ENCODE peak calls at places on chromosomes 5 and 9, in nine cellular contexts. One of them, this sample, is unnamed.

GRCh38 chr5:139648205-139649081 is at the start of gene CXXC5:
- DNase-seq in AG20443: peak
- DNase-seq in left kidney: peak
- DNase-seq in Ammon's horn: peak
- DNase-seq in lung: peak
- DNase-seq in HTR-8/SVneo: peak
- DNase-seq in stimulated activated CD8-positive, alpha-beta memory T cell treated with anti-CD3 and anti-CD28 coated beads, Interleukin-12 subunit alpha, Interleukin-12 subunit beta, amount 100 ng/mL, for 1 hour: no peak
- DNase-seq in NCI-H1436 treated with DMSO at 0.1 percent for 48 hours: peak
- DNase-seq in COLO829: no peak
- DNase-seq in this sample: no peak

GRCh38 chr9:77909306-77909705 is 122.3 kb downstream of the GNAQ start:
- DNase-seq in AG20443: no peak
- DNase-seq in left kidney: no peak
- DNase-seq in Ammon's horn: no peak
- DNase-seq in lung: no peak
- DNase-seq in HTR-8/SVneo: no peak
- DNase-seq in stimulated activated CD8-positive, alpha-beta memory T cell treated with anti-CD3 and anti-CD28 coated beads, Interleukin-12 subunit alpha, Interleukin-12 subunit beta, amount 100 ng/mL, for 1 hour: no peak
- DNase-seq in NCI-H1436 treated with DMSO at 0.1 percent for 48 hours: no peak
- DNase-seq in COLO829: no peak
- DNase-seq in this sample: no peak

GRCh38 chr9:20442461-20443319 is 179.6 kb downstream of the MLLT3 start:
- DNase-seq in AG20443: no peak
- DNase-seq in left kidney: no peak
- DNase-seq in Ammon's horn: peak
- DNase-seq in lung: no peak
- DNase-seq in HTR-8/SVneo: no peak
- DNase-seq in stimulated activated CD8-positive, alpha-beta memory T cell treated with anti-CD3 and anti-CD28 coated beads, Interleukin-12 subunit alpha, Interleukin-12 subunit beta, amount 100 ng/mL, for 1 hour: no peak
- DNase-seq in NCI-H1436 treated with DMSO at 0.1 percent for 48 hours: no peak
- DNase-seq in COLO829: no peak
- DNase-seq in this sample: no peak

GRCh38 chr5:177005619-177006264 is 837 bp downstream of the UIMC1 start:
- DNase-seq in AG20443: peak
- DNase-seq in left kidney: peak
- DNase-seq in Ammon's horn: peak
- DNase-seq in lung: peak
- DNase-seq in HTR-8/SVneo: no peak
- DNase-seq in stimulated activated CD8-positive, alpha-beta memory T cell treated with anti-CD3 and anti-CD28 coated beads, Interleukin-12 subunit alpha, Interleukin-12 subunit beta, amount 100 ng/mL, for 1 hour: peak
- DNase-seq in NCI-H1436 treated with DMSO at 0.1 percent for 48 hours: no peak
- DNase-seq in COLO829: no peak
- DNase-seq in this sample: no peak

GRCh38 chr5:84642795-84643194 is 258.1 kb upstream of the EDIL3 start:
- DNase-seq in AG20443: no peak
- DNase-seq in left kidney: no peak
- DNase-seq in Ammon's horn: no peak
- DNase-seq in lung: no peak
- DNase-seq in HTR-8/SVneo: no peak
- DNase-seq in stimulated activated CD8-positive, alpha-beta memory T cell treated with anti-CD3 and anti-CD28 coated beads, Interleukin-12 subunit alpha, Interleukin-12 subunit beta, amount 100 ng/mL, for 1 hour: no peak
- DNase-seq in NCI-H1436 treated with DMSO at 0.1 percent for 48 hours: no peak
- DNase-seq in COLO829: no peak
- DNase-seq in this sample: no peak

GRCh38 chr5:91281409-91281808 is 101.7 kb downstream of the ARRDC3 start:
- DNase-seq in AG20443: peak
- DNase-seq in left kidney: peak
- DNase-seq in Ammon's horn: no peak
- DNase-seq in lung: no peak
- DNase-seq in HTR-8/SVneo: peak
- DNase-seq in stimulated activated CD8-positive, alpha-beta memory T cell treated with anti-CD3 and anti-CD28 coated beads, Interleukin-12 subunit alpha, Interleukin-12 subunit beta, amount 100 ng/mL, for 1 hour: no peak
- DNase-seq in NCI-H1436 treated with DMSO at 0.1 percent for 48 hours: no peak
- DNase-seq in COLO829: no peak
- DNase-seq in this sample: no peak

GRCh38 chr5:139651863-139652787 is 4.0 kb downstream of the CXXC5 start:
- DNase-seq in AG20443: peak
- DNase-seq in left kidney: peak
- DNase-seq in Ammon's horn: peak
- DNase-seq in lung: peak
- DNase-seq in HTR-8/SVneo: peak
- DNase-seq in stimulated activated CD8-positive, alpha-beta memory T cell treated with anti-CD3 and anti-CD28 coated beads, Interleukin-12 subunit alpha, Interleukin-12 subunit beta, amount 100 ng/mL, for 1 hour: peak
- DNase-seq in NCI-H1436 treated with DMSO at 0.1 percent for 48 hours: peak
- DNase-seq in COLO829: peak
- DNase-seq in this sample: peak

GRCh38 chr9:22036866-22037626 is 27.9 kb upstream of the CDKN2B start:
- DNase-seq in AG20443: no peak
- DNase-seq in left kidney: no peak
- DNase-seq in Ammon's horn: no peak
- DNase-seq in lung: no peak
- DNase-seq in HTR-8/SVneo: no peak
- DNase-seq in stimulated activated CD8-positive, alpha-beta memory T cell treated with anti-CD3 and anti-CD28 coated beads, Interleukin-12 subunit alpha, Interleukin-12 subunit beta, amount 100 ng/mL, for 1 hour: no peak
- DNase-seq in NCI-H1436 treated with DMSO at 0.1 percent for 48 hours: no peak
- DNase-seq in COLO829: no peak
- DNase-seq in this sample: no peak

GRCh38 chr5:128101676-128102075 is 18.1 kb downstream of the SLC12A2 start:
- DNase-seq in AG20443: peak
- DNase-seq in left kidney: no peak
- DNase-seq in Ammon's horn: no peak
- DNase-seq in lung: no peak
- DNase-seq in HTR-8/SVneo: no peak
- DNase-seq in stimulated activated CD8-positive, alpha-beta memory T cell treated with anti-CD3 and anti-CD28 coated beads, Interleukin-12 subunit alpha, Interleukin-12 subunit beta, amount 100 ng/mL, for 1 hour: no peak
- DNase-seq in NCI-H1436 treated with DMSO at 0.1 percent for 48 hours: no peak
- DNase-seq in COLO829: no peak
- DNase-seq in this sample: no peak

GRCh38 chr9:133075925-133076324 is 14.1 kb downstream of the CEL start:
- DNase-seq in AG20443: peak
- DNase-seq in left kidney: peak
- DNase-seq in Ammon's horn: no peak
- DNase-seq in lung: no peak
- DNase-seq in HTR-8/SVneo: peak
- DNase-seq in stimulated activated CD8-positive, alpha-beta memory T cell treated with anti-CD3 and anti-CD28 coated beads, Interleukin-12 subunit alpha, Interleukin-12 subunit beta, amount 100 ng/mL, for 1 hour: no peak
- DNase-seq in NCI-H1436 treated with DMSO at 0.1 percent for 48 hours: no peak
- DNase-seq in COLO829: no peak
- DNase-seq in this sample: no peak

GRCh38 chr9:126752376-126752775 is 52.5 kb upstream of the ZBTB43 start:
- DNase-seq in AG20443: no peak
- DNase-seq in left kidney: no peak
- DNase-seq in Ammon's horn: no peak
- DNase-seq in lung: no peak
- DNase-seq in HTR-8/SVneo: no peak
- DNase-seq in stimulated activated CD8-positive, alpha-beta memory T cell treated with anti-CD3 and anti-CD28 coated beads, Interleukin-12 subunit alpha, Interleukin-12 subunit beta, amount 100 ng/mL, for 1 hour: no peak
- DNase-seq in NCI-H1436 treated with DMSO at 0.1 percent for 48 hours: no peak
- DNase-seq in COLO829: no peak
- DNase-seq in this sample: peak

GRCh38 chr5:144202072-144202471 is 31.4 kb downstream of the KCTD16 start:
- DNase-seq in AG20443: no peak
- DNase-seq in left kidney: no peak
- DNase-seq in Ammon's horn: peak
- DNase-seq in lung: no peak
- DNase-seq in HTR-8/SVneo: no peak
- DNase-seq in stimulated activated CD8-positive, alpha-beta memory T cell treated with anti-CD3 and anti-CD28 coated beads, Interleukin-12 subunit alpha, Interleukin-12 subunit beta, amount 100 ng/mL, for 1 hour: no peak
- DNase-seq in NCI-H1436 treated with DMSO at 0.1 percent for 48 hours: no peak
- DNase-seq in COLO829: no peak
- DNase-seq in this sample: no peak

GRCh38 chr9:83570359-83570758 is 32.2 kb upstream of the FRMD3 start:
- DNase-seq in AG20443: no peak
- DNase-seq in left kidney: no peak
- DNase-seq in Ammon's horn: no peak
- DNase-seq in lung: no peak
- DNase-seq in HTR-8/SVneo: no peak
- DNase-seq in stimulated activated CD8-positive, alpha-beta memory T cell treated with anti-CD3 and anti-CD28 coated beads, Interleukin-12 subunit alpha, Interleukin-12 subunit beta, amount 100 ng/mL, for 1 hour: no peak
- DNase-seq in NCI-H1436 treated with DMSO at 0.1 percent for 48 hours: no peak
- DNase-seq in COLO829: no peak
- DNase-seq in this sample: no peak

GRCh38 chr5:75341934-75342333 is 4.9 kb downstream of the HMGCR start:
- DNase-seq in AG20443: no peak
- DNase-seq in left kidney: no peak
- DNase-seq in Ammon's horn: no peak
- DNase-seq in lung: no peak
- DNase-seq in HTR-8/SVneo: no peak
- DNase-seq in stimulated activated CD8-positive, alpha-beta memory T cell treated with anti-CD3 and anti-CD28 coated beads, Interleukin-12 subunit alpha, Interleukin-12 subunit beta, amount 100 ng/mL, for 1 hour: no peak
- DNase-seq in NCI-H1436 treated with DMSO at 0.1 percent for 48 hours: no peak
- DNase-seq in COLO829: no peak
- DNase-seq in this sample: no peak

GRCh38 chr5:16493261-16493660 is 27.7 kb upstream of the ZNF622 start:
- DNase-seq in AG20443: no peak
- DNase-seq in left kidney: no peak
- DNase-seq in Ammon's horn: no peak
- DNase-seq in lung: no peak
- DNase-seq in HTR-8/SVneo: no peak
- DNase-seq in stimulated activated CD8-positive, alpha-beta memory T cell treated with anti-CD3 and anti-CD28 coated beads, Interleukin-12 subunit alpha, Interleukin-12 subunit beta, amount 100 ng/mL, for 1 hour: no peak
- DNase-seq in NCI-H1436 treated with DMSO at 0.1 percent for 48 hours: no peak
- DNase-seq in COLO829: peak
- DNase-seq in this sample: no peak

GRCh38 chr5:100519075-100519474 is 16.1 kb upstream of the FAM174A start:
- DNase-seq in AG20443: no peak
- DNase-seq in left kidney: no peak
- DNase-seq in Ammon's horn: no peak
- DNase-seq in lung: no peak
- DNase-seq in HTR-8/SVneo: no peak
- DNase-seq in stimulated activated CD8-positive, alpha-beta memory T cell treated with anti-CD3 and anti-CD28 coated beads, Interleukin-12 subunit alpha, Interleukin-12 subunit beta, amount 100 ng/mL, for 1 hour: no peak
- DNase-seq in NCI-H1436 treated with DMSO at 0.1 percent for 48 hours: no peak
- DNase-seq in COLO829: no peak
- DNase-seq in this sample: no peak

GRCh38 chr9:137582286-137582860 is 3.6 kb upstream of the DPH7 start:
- DNase-seq in AG20443: no peak
- DNase-seq in left kidney: peak
- DNase-seq in Ammon's horn: no peak
- DNase-seq in lung: no peak
- DNase-seq in HTR-8/SVneo: no peak
- DNase-seq in stimulated activated CD8-positive, alpha-beta memory T cell treated with anti-CD3 and anti-CD28 coated beads, Interleukin-12 subunit alpha, Interleukin-12 subunit beta, amount 100 ng/mL, for 1 hour: no peak
- DNase-seq in NCI-H1436 treated with DMSO at 0.1 percent for 48 hours: no peak
- DNase-seq in COLO829: no peak
- DNase-seq in this sample: no peak

GRCh38 chr5:158466196-158466595 is 607.3 kb upstream of the CLINT1 start:
- DNase-seq in AG20443: no peak
- DNase-seq in left kidney: no peak
- DNase-seq in Ammon's horn: peak
- DNase-seq in lung: no peak
- DNase-seq in HTR-8/SVneo: no peak
- DNase-seq in stimulated activated CD8-positive, alpha-beta memory T cell treated with anti-CD3 and anti-CD28 coated beads, Interleukin-12 subunit alpha, Interleukin-12 subunit beta, amount 100 ng/mL, for 1 hour: no peak
- DNase-seq in NCI-H1436 treated with DMSO at 0.1 percent for 48 hours: no peak
- DNase-seq in COLO829: no peak
- DNase-seq in this sample: no peak

GRCh38 chr5:142886211-142886610 is 116.0 kb downstream of the ARHGAP26 start:
- DNase-seq in AG20443: no peak
- DNase-seq in left kidney: no peak
- DNase-seq in Ammon's horn: no peak
- DNase-seq in lung: no peak
- DNase-seq in HTR-8/SVneo: no peak
- DNase-seq in stimulated activated CD8-positive, alpha-beta memory T cell treated with anti-CD3 and anti-CD28 coated beads, Interleukin-12 subunit alpha, Interleukin-12 subunit beta, amount 100 ng/mL, for 1 hour: no peak
- DNase-seq in NCI-H1436 treated with DMSO at 0.1 percent for 48 hours: no peak
- DNase-seq in COLO829: no peak
- DNase-seq in this sample: no peak

GRCh38 chr5:113489299-113489698 is 1.0 kb upstream of the MCC start:
- DNase-seq in AG20443: peak
- DNase-seq in left kidney: no peak
- DNase-seq in Ammon's horn: no peak
- DNase-seq in lung: peak
- DNase-seq in HTR-8/SVneo: peak
- DNase-seq in stimulated activated CD8-positive, alpha-beta memory T cell treated with anti-CD3 and anti-CD28 coated beads, Interleukin-12 subunit alpha, Interleukin-12 subunit beta, amount 100 ng/mL, for 1 hour: no peak
- DNase-seq in NCI-H1436 treated with DMSO at 0.1 percent for 48 hours: no peak
- DNase-seq in COLO829: peak
- DNase-seq in this sample: no peak

GRCh38 chr9:4508246-4508906 is 18.1 kb downstream of the SLC1A1 start:
- DNase-seq in AG20443: peak
- DNase-seq in left kidney: no peak
- DNase-seq in Ammon's horn: no peak
- DNase-seq in lung: no peak
- DNase-seq in HTR-8/SVneo: peak
- DNase-seq in stimulated activated CD8-positive, alpha-beta memory T cell treated with anti-CD3 and anti-CD28 coated beads, Interleukin-12 subunit alpha, Interleukin-12 subunit beta, amount 100 ng/mL, for 1 hour: no peak
- DNase-seq in NCI-H1436 treated with DMSO at 0.1 percent for 48 hours: no peak
- DNase-seq in COLO829: no peak
- DNase-seq in this sample: no peak

GRCh38 chr9:135224286-135224871 is 136.9 kb downstream of the OLFM1 start:
- DNase-seq in AG20443: no peak
- DNase-seq in left kidney: no peak
- DNase-seq in Ammon's horn: no peak
- DNase-seq in lung: peak
- DNase-seq in HTR-8/SVneo: no peak
- DNase-seq in stimulated activated CD8-positive, alpha-beta memory T cell treated with anti-CD3 and anti-CD28 coated beads, Interleukin-12 subunit alpha, Interleukin-12 subunit beta, amount 100 ng/mL, for 1 hour: no peak
- DNase-seq in NCI-H1436 treated with DMSO at 0.1 percent for 48 hours: no peak
- DNase-seq in COLO829: no peak
- DNase-seq in this sample: no peak

GRCh38 chr5:27388755-27389154 is 350.4 kb upstream of the CDH9 start:
- DNase-seq in AG20443: no peak
- DNase-seq in left kidney: peak
- DNase-seq in Ammon's horn: no peak
- DNase-seq in lung: no peak
- DNase-seq in HTR-8/SVneo: no peak
- DNase-seq in stimulated activated CD8-positive, alpha-beta memory T cell treated with anti-CD3 and anti-CD28 coated beads, Interleukin-12 subunit alpha, Interleukin-12 subunit beta, amount 100 ng/mL, for 1 hour: no peak
- DNase-seq in NCI-H1436 treated with DMSO at 0.1 percent for 48 hours: no peak
- DNase-seq in COLO829: no peak
- DNase-seq in this sample: no peak

GRCh38 chr5:95842955-95843544 is 20.5 kb upstream of the GLRX start:
- DNase-seq in AG20443: no peak
- DNase-seq in left kidney: no peak
- DNase-seq in Ammon's horn: peak
- DNase-seq in lung: peak
- DNase-seq in HTR-8/SVneo: peak
- DNase-seq in stimulated activated CD8-positive, alpha-beta memory T cell treated with anti-CD3 and anti-CD28 coated beads, Interleukin-12 subunit alpha, Interleukin-12 subunit beta, amount 100 ng/mL, for 1 hour: no peak
- DNase-seq in NCI-H1436 treated with DMSO at 0.1 percent for 48 hours: no peak
- DNase-seq in COLO829: no peak
- DNase-seq in this sample: no peak

GRCh38 chr5:108001222-108001621 is 330.5 kb upstream of the EFNA5 start:
- DNase-seq in AG20443: no peak
- DNase-seq in left kidney: no peak
- DNase-seq in Ammon's horn: no peak
- DNase-seq in lung: no peak
- DNase-seq in HTR-8/SVneo: no peak
- DNase-seq in stimulated activated CD8-positive, alpha-beta memory T cell treated with anti-CD3 and anti-CD28 coated beads, Interleukin-12 subunit alpha, Interleukin-12 subunit beta, amount 100 ng/mL, for 1 hour: no peak
- DNase-seq in NCI-H1436 treated with DMSO at 0.1 percent for 48 hours: no peak
- DNase-seq in COLO829: no peak
- DNase-seq in this sample: no peak

GRCh38 chr5:10124287-10124686 is 125.4 kb downstream of the ATPSCKMT start:
- DNase-seq in AG20443: peak
- DNase-seq in left kidney: no peak
- DNase-seq in Ammon's horn: peak
- DNase-seq in lung: no peak
- DNase-seq in HTR-8/SVneo: no peak
- DNase-seq in stimulated activated CD8-positive, alpha-beta memory T cell treated with anti-CD3 and anti-CD28 coated beads, Interleukin-12 subunit alpha, Interleukin-12 subunit beta, amount 100 ng/mL, for 1 hour: no peak
- DNase-seq in NCI-H1436 treated with DMSO at 0.1 percent for 48 hours: no peak
- DNase-seq in COLO829: no peak
- DNase-seq in this sample: no peak

This sample was measured in esophagus muscularis mucosa.